ENCODE peak calls at places on chromosomes 6 and 20, in six cellular contexts. V is activated CD4-positive, alpha-beta T cell treated with anti-CD3 and anti-CD28 coated beads, Interleukin-2, amount 10 ng/mL, durations not matched to agents 7 days and 5 days; N is NCI-H1105 treated with DMSO at 0.1 percent for 48 hours; M is midbrain; J is myocyte; O is RPMI7951. U is an unnamed sample.

GRCh38 chr20:40080059-40080652 is 608.9 kb downstream of the MAFB start:
- DNase-seq in J (no peak), V (no peak), N (no peak), M (no peak), O (no peak), U (no peak)

GRCh38 chr6:122733259-122733658 is 46.3 kb upstream of the FABP7 start:
- DNase-seq in V (no peak), N (no peak), M (no peak), O (no peak), J (no peak), U (no peak)

GRCh38 chr6:51322505-51322904 is 503.8 kb downstream of the TFAP2B start:
- DNase-seq in J (no peak), N (no peak), M (no peak), O (no peak), V (no peak), U (no peak)

GRCh38 chr6:38371312-38371672 is 268.4 kb downstream of the BTBD9 start:
- DNase-seq in V (no peak), J (no peak), N (no peak), O (no peak), M (no peak), U (no peak)

GRCh38 chr20:25247100-25247665 is 702 bp upstream of the PYGB start:
- DNase-seq in J (peak; percentile 85), O (peak; percentile 82), V (no peak), M (peak; percentile 59), N (peak; percentile 61), U (peak; percentile 66)

GRCh38 chr20:31602779-31603441 is 2.2 kb upstream of the ID1 start:
- DNase-seq in O (peak; percentile 93), V (peak; percentile 55), J (peak; percentile 68), M (no peak), N (no peak), U (no peak)

GRCh38 chr20:38991814-38992593 is 29.9 kb downstream of the DHX35 start:
- DNase-seq in J (no peak), M (no peak), V (no peak), N (no peak), O (no peak), U (no peak)

GRCh38 chr6:109059591-109060021 is 35.0 kb downstream of the SESN1 start:
- DNase-seq in N (no peak), M (no peak), O (no peak), J (peak; percentile 43), V (no peak), U (peak; percentile 69)

GRCh38 chr6:153015094-153015645 is 12.7 kb upstream of the MTRF1L start:
- DNase-seq in O (peak; percentile 24), N (no peak), J (no peak), M (no peak), V (no peak), U (no peak)

U was measured in pons.